ENCODE peak calls at places on chromosomes 7 and 10, in eight cellular contexts. D is SK-N-SH, V is neural progenitor cell, P is PC-3, C is hepatocyte, B is A549, H is HepG2, Z is endothelial cell of umbilical vein. U is an unnamed sample.

GRCh38 chr7:102044984-102045673 is 227.7 kb downstream of the CUX1 start:
- DNase-seq in C (peak; percentile 67), P (no peak), B (no peak), D (peak; percentile 93), H (no peak), Z (no peak), V (peak; percentile 15), U (peak; percentile 98)

GRCh38 chr10:72315054-72315453 is 39.7 kb downstream of the DNAJB12 start:
- DNase-seq in B (no peak), P (no peak), Z (no peak), C (peak; percentile 3), H (no peak), V (peak; percentile 38), D (no peak), U (no peak)

GRCh38 chr7:102063736-102064135 is 222.9 kb upstream of the SH2B2 start:
- DNase-seq in D (peak; percentile 63), C (peak; percentile 83), V (peak; percentile 59), H (no peak), Z (no peak), B (peak; percentile 86), P (peak; percentile 86), U (peak; percentile 92)

GRCh38 chr7:405489-406211 is 114.0 kb downstream of the PDGFA start:
- DNase-seq in C (no peak), H (no peak), B (no peak), Z (no peak), P (no peak), D (peak; percentile 43), V (peak; percentile 75), U (no peak)

GRCh38 chr10:118835682-118836326 is 81.0 kb upstream of the CACUL1 start:
- DNase-seq in P (peak; percentile 95), C (peak; percentile 22), V (no peak), H (no peak), B (peak; percentile 28), Z (no peak), D (peak; percentile 51), U (no peak)

GRCh38 chr10:110790913-110791525 is 80.7 kb upstream of the PDCD4 start:
- DNase-seq in Z (no peak), C (peak; percentile 26), B (no peak), H (no peak), P (no peak), V (no peak), D (no peak), U (peak; percentile 9)

GRCh38 chr10:77297370-77297692 is 340.3 kb downstream of the KCNMA1 start:
- DNase-seq in Z (no peak), V (no peak), P (peak; percentile 84), H (no peak), C (peak; percentile 44), D (no peak), B (peak; percentile 25), U (peak; percentile 77)

GRCh38 chr10:132784582-132785432 is 1.1 kb downstream of the NKX6-2 start:
- DNase-seq in P (no peak), B (no peak), C (no peak), V (peak; percentile 56), D (no peak), Z (no peak), H (no peak), U (peak; percentile 7)

GRCh38 chr10:9234191-9234590 is 1179.7 kb downstream of the GATA3 start:
- DNase-seq in C (no peak), P (no peak), Z (no peak), D (no peak), V (no peak), B (no peak), H (no peak), U (no peak)

GRCh38 chr7:55877308-55877707 is 9.9 kb upstream of the ZNF713 start:
- DNase-seq in V (no peak), B (no peak), D (no peak), C (no peak), P (no peak), Z (no peak), H (no peak), U (no peak)

GRCh38 chr7:28405662-28406061 is 6.7 kb upstream of the CREB5 start:
- DNase-seq in C (peak; percentile 8), P (peak; percentile 79), D (no peak), Z (peak; percentile 56), H (no peak), B (peak; percentile 48), V (no peak), U (peak; percentile 91)

GRCh38 chr10:14588084-14588937 is 186.4 kb downstream of the FAM107B start:
- DNase-seq in Z (peak; percentile 97), C (peak; percentile 70), P (peak; percentile 77), D (no peak), H (peak; percentile 84), V (no peak), B (peak; percentile 76), U (peak; percentile 96)

DNA sequence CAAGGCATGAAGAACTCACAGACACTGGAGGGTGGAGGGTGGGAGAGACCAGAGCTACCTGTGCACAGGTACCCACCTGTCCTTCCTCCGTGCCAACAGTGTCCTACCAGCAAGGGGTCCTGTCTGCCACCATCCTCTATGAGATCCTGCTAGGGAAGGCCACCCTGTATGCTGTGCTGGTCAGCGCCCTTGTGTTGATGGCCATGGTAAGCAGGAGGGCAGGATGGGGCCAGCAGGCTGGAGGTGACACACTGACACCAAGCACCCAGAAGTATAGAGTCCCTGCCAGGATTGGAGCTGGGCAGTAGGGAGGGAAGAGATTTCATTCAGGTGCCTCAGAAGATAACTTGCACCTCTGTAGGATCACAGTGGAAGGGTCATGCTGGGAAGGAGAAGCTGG is 21.8 kb downstream of the PRSS2 start:
- DNase-seq in D (no peak), P (no peak), Z (no peak), H (no peak), C (no peak), V (no peak), B (no peak), U (no peak)
- TF ChIP-seq CTCF in D (no peak), P (no peak), Z (no peak), H (no peak), C (no peak), V (no peak), B (no peak), U (no peak)

GRCh38 chr7:92851732-92852131 is 15.4 kb upstream of the CDK6 start:
- DNase-seq in H (no peak), C (no peak), P (no peak), B (no peak), Z (no peak), D (no peak), V (no peak), U (peak; percentile 46)

GRCh38 chr7:92850506-92850905 is 14.1 kb upstream of the CDK6 start:
- DNase-seq in Z (no peak), C (no peak), H (no peak), D (no peak), B (no peak), V (no peak), P (no peak), U (no peak)

GRCh38 chr7:92847305-92847704 is 10.9 kb upstream of the CDK6 start:
- DNase-seq in B (no peak), V (no peak), Z (no peak), H (peak; percentile 46), P (no peak), C (no peak), D (no peak), U (no peak)

GRCh38 chr7:92848441-92848840 is 12.1 kb upstream of the CDK6 start:
- DNase-seq in C (no peak), V (no peak), B (no peak), Z (no peak), H (no peak), D (no peak), P (no peak), U (no peak)

DNA sequence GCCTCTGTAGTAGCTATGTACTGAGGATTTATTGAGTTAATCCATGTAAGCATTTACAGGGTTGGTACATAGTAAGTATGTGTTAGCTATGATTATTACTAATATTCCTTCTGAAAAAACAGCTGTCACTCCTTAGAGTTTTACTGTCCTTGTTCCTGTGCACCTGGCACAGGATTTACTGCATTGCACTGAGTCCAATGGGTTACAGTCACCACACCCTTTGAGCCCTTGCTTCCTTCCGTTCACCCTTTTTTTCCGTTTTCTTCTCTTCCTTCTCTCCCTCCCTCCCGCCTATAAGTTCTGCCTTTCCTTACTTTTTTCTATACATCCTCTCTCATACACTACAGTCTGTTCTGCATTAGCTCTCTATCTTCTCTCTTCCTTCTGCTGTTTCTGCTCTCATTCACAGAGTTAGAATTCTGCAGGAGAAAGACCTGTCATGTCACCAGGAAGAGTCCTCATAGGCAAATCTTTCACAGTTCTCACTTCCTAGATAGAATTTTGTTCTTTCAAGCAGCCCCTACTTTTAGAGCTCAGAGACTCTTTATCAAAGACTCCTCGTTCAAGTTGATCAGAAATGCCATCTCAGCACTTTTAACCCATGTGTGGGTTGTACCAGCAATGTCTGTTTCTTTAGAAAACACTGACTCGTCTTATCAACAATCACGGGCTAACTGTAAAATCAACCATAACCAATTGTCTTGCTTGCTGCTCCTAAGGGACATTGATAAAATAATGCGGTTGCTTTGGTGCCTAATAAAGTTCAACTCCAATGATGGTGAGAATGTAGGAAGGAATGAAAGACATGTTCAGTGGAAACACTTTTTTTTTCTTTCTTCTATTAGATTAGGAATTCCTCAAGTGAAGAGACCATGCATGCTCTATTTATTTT is 12.7 kb upstream of the CDK6 start:
- DNase-seq in D (no peak), B (no peak), H (no peak), C (no peak), Z (no peak), V (no peak), P (no peak), U (no peak)
- H3K27ac ChIP-seq in D (no peak overlapping the region), B (no peak overlapping the region), H (no peak overlapping the region), C (no peak overlapping the region), Z (no peak overlapping the region), V (no peak overlapping the region), P (no peak overlapping the region), U (no peak overlapping the region)

GRCh38 chr7:7136857-7137309 is 45.5 kb upstream of the C1GALT1 start:
- DNase-seq in Z (no peak), P (no peak), C (no peak), B (no peak), H (peak; percentile 34), V (no peak), D (no peak), U (no peak)
- H3K4me2 ChIP-seq in Z (no peak overlapping the region), P (no peak overlapping the region), C (peak overlapping the region; percentile 52), B (no peak overlapping the region), H (peak overlapping the region; percentile 36), V (no peak overlapping the region), D (no peak overlapping the region), U (no peak overlapping the region)

DNA sequence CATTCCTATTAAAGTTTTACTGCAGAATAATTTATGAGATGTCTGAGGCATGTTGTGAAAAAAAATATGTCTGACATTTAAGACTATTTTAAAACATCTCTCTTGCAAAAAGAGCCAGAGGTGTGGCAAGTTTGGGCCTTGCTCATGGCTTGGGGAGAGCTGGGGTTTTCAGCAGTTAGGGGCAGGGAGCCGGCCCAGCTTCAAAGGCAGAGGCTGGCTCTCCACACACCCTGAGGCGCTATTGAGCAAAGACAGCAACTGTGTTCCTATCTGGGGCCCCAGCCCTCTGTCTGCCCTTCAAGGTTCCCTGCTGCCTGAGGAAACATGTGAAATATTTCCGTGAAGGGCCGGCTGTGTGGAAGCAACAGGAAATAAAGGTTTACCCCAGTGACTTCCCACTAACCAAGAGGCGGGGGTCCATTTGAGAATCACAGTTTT is 94.0 kb downstream of the SORBS1 start:
- DNase-seq in D (peak; percentile 37), C (peak; percentile 83), P (no peak), B (no peak), Z (peak; percentile 81), H (peak; percentile 83), V (peak; percentile 72), U (no peak)
- TF ChIP-seq CTCF in D (no peak), C (peak; percentile 35), P (no peak), B (no peak), Z (peak; percentile 54), H (peak; percentile 82), V (peak; percentile 32), U (no peak)

U was measured in fibroblast of lung.